ENCODE peak calls at places on chromosomes 4 and X, in five cellular contexts. D, H, W, V and A are unnamed samples.

GRCh38 chr4:173370130-173370476 is 651 bp upstream of the SAP30 start:
- DNase-seq in D (no peak), H (no peak), W (no peak), V (peak), A (no peak)

GRCh38 chr4:4329496-4329895 is 39.4 kb downstream of the ZBTB49 start:
- DNase-seq in D (no peak), H (no peak), W (no peak), V (no peak), A (no peak)

GRCh38 chrX:47873123-47873522 is 36.4 kb downstream of the ZNF81 start:
- DNase-seq in D (no peak), H (no peak), W (no peak), V (no peak), A (no peak)

GRCh38 chrX:41588271-41588670 is 100.5 kb upstream of the GPR34 start:
- DNase-seq in D (no peak), H (no peak), W (no peak), V (no peak), A (no peak)

GRCh38 chrX:129653985-129654651 is 638 bp downstream of the APLN start:
- DNase-seq in D (no peak), H (no peak), W (no peak), V (no peak), A (no peak)

GRCh38 chrX:74465424-74465823 is 44.1 kb downstream of the SLC16A2 start:
- DNase-seq in D (peak), H (no peak), W (no peak), V (no peak), A (no peak)

GRCh38 chr4:179095585-179096228 is 1653.5 kb upstream of the AGA start:
- DNase-seq in D (no peak), H (no peak), W (no peak), V (no peak), A (peak)

GRCh38 chr4:177185579-177185978 is 124.1 kb upstream of the NEIL3 start:
- DNase-seq in D (no peak), H (no peak), W (no peak), V (no peak), A (no peak)

GRCh38 chr4:96097040-96097607 is 257.2 kb downstream of the PDHA2 start:
- DNase-seq in D (no peak), H (no peak), W (no peak), V (no peak), A (no peak)

GRCh38 chr4:52659722-52660261 is 691 bp upstream of the USP46 start:
- DNase-seq in D (peak), H (peak), W (no peak), V (no peak), A (peak)

GRCh38 chr4:156190606-156191005 is 236.9 kb upstream of the CTSO start:
- DNase-seq in D (peak), H (no peak), W (no peak), V (no peak), A (no peak)

GRCh38 chr4:56844817-56845580 is 23.5 kb upstream of the SPINK2 start:
- DNase-seq in D (no peak), H (no peak), W (no peak), V (no peak), A (no peak)

GRCh38 chr4:133377286-133377685 is 228.2 kb downstream of the PCDH10 start:
- DNase-seq in D (no peak), H (no peak), W (no peak), V (no peak), A (no peak)

GRCh38 chr4:41145571-41146078 is 68.7 kb downstream of the APBB2 start:
- DNase-seq in D (peak), H (no peak), W (no peak), V (no peak), A (peak)

GRCh38 chr4:114782842-114783595 is 184.4 kb downstream of the UGT8 start:
- DNase-seq in D (no peak), H (no peak), W (no peak), V (no peak), A (no peak)

GRCh38 chr4:111266937-111267336 is 644.1 kb upstream of the PITX2 start:
- DNase-seq in D (no peak), H (no peak), W (no peak), V (no peak), A (no peak)

GRCh38 chr4:98741952-98742351 is 83.5 kb upstream of the TSPAN5 start:
- DNase-seq in D (no peak), H (no peak), W (no peak), V (no peak), A (no peak)

GRCh38 chr4:120919358-120919757 is 3.2 kb downstream of the PRDM5 start:
- DNase-seq in D (no peak), H (no peak), W (no peak), V (no peak), A (no peak)

GRCh38 chr4:2412885-2413716 is 5.3 kb downstream of the ZFYVE28 start:
- DNase-seq in D (peak), H (peak), W (peak), V (peak), A (peak)

GRCh38 chr4:95549246-95550138 is 719 bp upstream of the UNC5C start:
- DNase-seq in D (no peak), H (peak), W (no peak), V (no peak), A (peak)

GRCh38 chr4:125789018-125789417 is 474.3 kb downstream of the FAT4 start:
- DNase-seq in D (peak), H (no peak), W (no peak), V (no peak), A (no peak)

GRCh38 chrX:103726477-103726876 is 15.8 kb downstream of the TMEM31 start:
- DNase-seq in D (no peak), H (no peak), W (no peak), V (no peak), A (no peak)

GRCh38 chr4:68948985-68949384 is 2.6 kb downstream of the UGT2A3 start:
- DNase-seq in D (no peak), H (no peak), W (no peak), V (no peak), A (no peak)

GRCh38 chrX:13235930-13236329 is 83.9 kb downstream of the ATXN3L start:
- DNase-seq in D (no peak), H (no peak), W (no peak), V (no peak), A (no peak)

GRCh38 chrX:8848921-8849320 is 47.7 kb upstream of the FAM9A start:
- DNase-seq in D (no peak), H (no peak), W (no peak), V (no peak), A (no peak)

GRCh38 chrX:155778844-155779553 is 102.1 kb upstream of the VAMP7 start:
- DNase-seq in D (no peak), H (no peak), W (no peak), V (no peak), A (no peak)

GRCh38 chr4:71360844-71361243 is 22.0 kb downstream of the SLC4A4 start:
- DNase-seq in D (no peak), H (no peak), W (no peak), V (no peak), A (no peak)

GRCh38 chr4:8475751-8476575 is 35.4 kb downstream of the TRMT44 start:
- DNase-seq in D (no peak), H (no peak), W (no peak), V (no peak), A (no peak)

GRCh38 chr4:2799971-2800690 is 7.2 kb downstream of the SH3BP2 start:
- DNase-seq in D (no peak), H (no peak), W (no peak), V (no peak), A (no peak)

GRCh38 chr4:69832326-69833030 is 27.5 kb downstream of the SULT1E1 start:
- DNase-seq in D (no peak), H (no peak), W (no peak), V (no peak), A (no peak)

GRCh38 chrX:154349979-154350378 is 24.5 kb downstream of the FLNA start:
- DNase-seq in D (no peak), H (no peak), W (no peak), V (no peak), A (no peak)

GRCh38 chr4:186889876-186890643 is 166.4 kb upstream of the FAT1 start:
- DNase-seq in D (no peak), H (no peak), W (no peak), V (no peak), A (no peak)

GRCh38 chr4:130747842-130748241 is 1651.9 kb downstream of the C4orf33 start:
- DNase-seq in D (no peak), H (no peak), W (peak), V (no peak), A (no peak)

GRCh38 chr4:37827030-37827705 is 682 bp downstream of the PGM2 start:
- DNase-seq in D (no peak), H (no peak), W (no peak), V (no peak), A (no peak)

GRCh38 chr4:148778980-148779675 is 336.9 kb upstream of the NR3C2 start:
- DNase-seq in D (no peak), H (no peak), W (no peak), V (no peak), A (no peak)

GRCh38 chrX:87900320-87900908 is 382.8 kb downstream of the KLHL4 start:
- DNase-seq in D (no peak), H (no peak), W (no peak), V (no peak), A (no peak)

GRCh38 chr4:68361146-68361589 is 11.3 kb upstream of the YTHDC1 start:
- DNase-seq in D (peak), H (no peak), W (no peak), V (no peak), A (no peak)